ENCODE peak calls at places on chromosome 10, in six cellular contexts. P is IMR-90, O is mesendoderm, H is H9, A is H1, B is mesenchymal stem cell. T is an unnamed sample.

GRCh38 chr10:132659206-132660091 is 121.9 kb downstream of the INPP5A start:
- DNase-seq in P (no peak), O (no peak), H (no peak), A (no peak), B (no peak), T (no peak)

GRCh38 chr10:35203744-35204143 is 77.1 kb downstream of the CREM start:
- DNase-seq in P (no peak), O (no peak), H (no peak), A (no peak), B (no peak), T (no peak)

GRCh38 chr10:103545771-103546281 is 52.3 kb downstream of the NEURL1 start:
- DNase-seq in P (no peak), O (no peak), H (peak; percentile 14), A (no peak), B (no peak), T (no peak)

GRCh38 chr10:4767033-4767814 is 58.8 kb upstream of the AKR1E2 start:
- DNase-seq in P (peak; percentile 66), O (peak; percentile 35), H (no peak), A (no peak), B (peak; percentile 73), T (peak; percentile 11)

GRCh38 chr10:94293344-94293743 is 69.4 kb downstream of the NOC3L start:
- DNase-seq in P (no peak), O (no peak), H (no peak), A (no peak), B (no peak), T (no peak)

GRCh38 chr10:89632824-89633223 is 12.2 kb downstream of the PANK1 start:
- DNase-seq in P (no peak), O (no peak), H (no peak), A (no peak), B (no peak), T (no peak)

GRCh38 chr10:113317476-113317875 is 235.4 kb upstream of the HABP2 start:
- DNase-seq in P (no peak), O (no peak), H (no peak), A (no peak), B (no peak), T (no peak)

GRCh38 chr10:12484945-12485805 is 135.8 kb downstream of the CAMK1D start:
- DNase-seq in P (no peak), O (peak; percentile 66), H (peak; percentile 67), A (peak; percentile 9), B (no peak), T (no peak)

GRCh38 chr10:45461034-45461433 is 87.0 kb downstream of the ALOX5 start:
- DNase-seq in P (peak; percentile 15), O (no peak), H (no peak), A (no peak), B (no peak), T (no peak)

GRCh38 chr10:21849624-21850023 is 153.9 kb downstream of the DNAJC1 start:
- DNase-seq in P (no peak), O (no peak), H (no peak), A (no peak), B (no peak), T (no peak)

GRCh38 chr10:52682766-52683165 is 89.8 kb downstream of the MBL2 start:
- DNase-seq in P (no peak), O (no peak), H (no peak), A (no peak), B (no peak), T (no peak)

GRCh38 chr10:62268399-62269076 is at the start of gene RTKN2:
- DNase-seq in P (peak; percentile 76), O (peak; percentile 99), H (peak; percentile 99), A (peak; percentile 97), B (peak; percentile 88), T (peak; percentile 96)

GRCh38 chr10:102542800-102543418 is 39.1 kb downstream of the SUFU start:
- DNase-seq in P (peak; percentile 89), O (no peak), H (no peak), A (no peak), B (peak; percentile 72), T (no peak)

GRCh38 chr10:115879372-115879771 is 393.6 kb downstream of the GFRA1 start:
- DNase-seq in P (no peak), O (no peak), H (no peak), A (no peak), B (no peak), T (no peak)

GRCh38 chr10:60134548-60134947 is 228.2 kb upstream of the CCDC6 start:
- DNase-seq in P (no peak), O (no peak), H (no peak), A (no peak), B (peak; percentile 80), T (no peak)

GRCh38 chr10:4622374-4622773 is 203.6 kb upstream of the AKR1E2 start:
- DNase-seq in P (peak; percentile 4), O (no peak), H (no peak), A (no peak), B (no peak), T (no peak)

GRCh38 chr10:129074939-129075338 is 392.1 kb upstream of the MGMT start:
- DNase-seq in P (no peak), O (no peak), H (no peak), A (no peak), B (no peak), T (no peak)

GRCh38 chr10:38038107-38038931 is 27.8 kb downstream of the ZNF33A start:
- DNase-seq in P (peak; percentile 8), O (no peak), H (no peak), A (no peak), B (peak; percentile 41), T (no peak)

GRCh38 chr10:21318768-21319167 is 206.7 kb downstream of the SKIDA1 start:
- DNase-seq in P (peak; percentile 42), O (no peak), H (no peak), A (no peak), B (peak; percentile 43), T (no peak)

GRCh38 chr10:98074315-98074911 is 44.0 kb upstream of the CRTAC1 start:
- DNase-seq in P (peak; percentile 21), O (peak; percentile 13), H (no peak), A (no peak), B (peak; percentile 19), T (peak; percentile 26)

GRCh38 chr10:114754445-114755320 is 66.9 kb upstream of the FHIP2A start:
- DNase-seq in P (peak; percentile 68), O (peak; percentile 74), H (no peak), A (no peak), B (peak; percentile 18), T (no peak)

GRCh38 chr10:4280481-4281206 is 495.6 kb upstream of the KLF6 start:
- DNase-seq in P (peak; percentile 63), O (no peak), H (no peak), A (no peak), B (peak; percentile 52), T (no peak)

GRCh38 chr10:119541459-119542356 is 811 bp downstream of the RGS10 start:
- DNase-seq in P (no peak), O (no peak), H (no peak), A (no peak), B (peak; percentile 42), T (no peak)

GRCh38 chr10:126235091-126235978 is 152.9 kb downstream of the ADAM12 start:
- DNase-seq in P (no peak), O (no peak), H (no peak), A (no peak), B (no peak), T (no peak)

GRCh38 chr10:13707156-13707881 is 120.6 kb downstream of the PRPF18 start:
- DNase-seq in P (peak; percentile 95), O (peak; percentile 95), H (peak; percentile 86), A (peak; percentile 62), B (peak; percentile 90), T (peak; percentile 72)

GRCh38 chr10:113474756-113475155 is 78.1 kb upstream of the HABP2 start:
- DNase-seq in P (no peak), O (peak; percentile 75), H (no peak), A (no peak), B (no peak), T (no peak)

GRCh38 chr10:4310153-4310552 is 515.9 kb upstream of the AKR1E2 start:
- DNase-seq in P (no peak), O (no peak), H (no peak), A (no peak), B (no peak), T (no peak)

GRCh38 chr10:43689955-43690771 is 41.5 kb upstream of the ZNF32 start:
- DNase-seq in P (peak; percentile 72), O (peak; percentile 80), H (peak; percentile 84), A (no peak), B (peak; percentile 71), T (peak; percentile 80)
- H3K4ac ChIP-seq in P (peak overlapping the region; percentile 86), O (no peak overlapping the region), H (no peak overlapping the region), A (no peak overlapping the region), B (peak overlapping the region; percentile 49), T (no peak overlapping the region)

DNA sequence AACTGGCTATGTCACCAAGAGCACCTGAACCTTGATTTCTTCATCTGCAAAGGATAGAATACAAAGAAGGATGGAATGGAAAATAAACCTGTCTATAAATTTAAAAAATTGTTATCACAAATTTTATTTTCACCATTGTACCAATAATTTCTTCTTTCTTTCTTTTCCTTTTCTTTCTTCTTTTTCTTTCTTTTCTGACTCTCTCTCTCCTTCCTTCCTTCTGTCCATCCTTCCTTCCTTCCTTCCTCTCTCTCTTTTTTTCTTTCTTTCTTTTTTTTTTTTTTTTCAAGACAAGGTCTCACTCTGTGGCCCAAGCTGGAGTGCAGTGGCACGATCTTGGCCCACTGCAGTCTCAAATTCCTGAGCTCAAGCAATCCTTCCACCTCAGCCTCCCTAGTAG is 36.6 kb upstream of the SORBS1 start:
- DNase-seq in P (no peak), O (no peak), H (no peak), A (no peak), B (no peak), T (no peak)
- H2BK15ac ChIP-seq in P (no peak overlapping the region), O (no peak overlapping the region), H (no peak overlapping the region), A (no peak overlapping the region), B (no peak overlapping the region), T (no peak overlapping the region)

DNA sequence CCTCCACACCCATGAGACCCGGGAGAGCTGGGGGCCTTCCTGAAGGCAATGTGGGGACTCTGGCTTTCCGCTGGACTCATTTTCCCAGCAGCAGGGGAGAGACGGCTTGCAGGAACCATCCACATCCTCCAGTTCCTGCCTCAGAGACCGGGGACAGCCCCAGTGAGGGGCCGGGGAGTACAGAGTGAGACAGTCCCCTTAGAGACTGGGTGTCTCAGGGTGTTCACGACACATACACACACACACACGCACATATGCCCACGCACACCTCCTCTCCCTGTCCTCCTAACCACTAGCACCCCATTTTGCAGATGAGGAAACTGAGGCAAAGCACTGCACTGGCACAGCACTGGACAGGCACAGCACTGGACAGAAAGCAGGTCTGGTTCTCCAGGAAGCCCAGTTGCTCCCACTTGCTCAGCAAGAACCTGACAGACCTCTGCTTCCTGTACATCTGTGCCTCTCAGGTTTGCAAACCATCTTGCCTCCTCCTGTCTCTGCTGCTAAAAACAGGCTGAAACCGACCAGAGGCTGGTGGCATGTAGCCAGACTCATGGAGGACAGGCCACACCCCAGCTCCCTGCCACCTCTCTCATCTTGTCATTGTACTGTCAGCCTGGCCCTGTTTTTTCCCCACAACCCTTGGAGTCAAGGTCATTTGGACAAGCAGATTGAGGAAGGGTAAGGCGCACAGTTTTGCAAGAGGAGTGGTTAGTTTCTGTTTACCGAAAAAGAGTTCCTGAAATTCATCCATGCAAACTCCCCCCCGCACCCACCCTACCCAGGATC is 8.0 kb upstream of the C10orf105 start:
- DNase-seq in P (no peak), O (no peak), H (no peak), A (no peak), B (no peak), T (no peak)
- H3K27ac ChIP-seq in P (peak overlapping the region; percentile 54), O (no peak overlapping the region), H (no peak overlapping the region), A (no peak overlapping the region), B (no peak overlapping the region), T (no peak overlapping the region)

DNA sequence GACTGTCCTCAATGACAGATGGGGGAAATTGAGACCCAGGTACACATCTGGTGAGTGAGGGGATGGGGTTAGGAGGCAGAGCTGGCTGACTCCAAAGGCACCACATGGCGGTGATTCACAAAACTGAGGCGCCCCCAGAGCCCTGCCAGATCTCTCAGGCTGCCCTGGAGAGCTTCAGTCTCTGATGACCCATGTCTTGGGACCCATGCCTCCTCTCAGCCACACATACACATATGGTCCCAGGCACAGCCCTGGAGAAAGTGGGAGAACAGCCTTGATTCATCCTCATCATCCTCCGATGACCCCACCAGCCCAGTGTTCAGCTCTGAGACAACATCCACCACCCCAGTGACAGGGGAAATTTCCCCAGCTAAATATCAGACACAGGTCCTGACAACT is 426.0 kb downstream of the RPS24 start:
- DNase-seq in P (no peak), O (no peak), H (no peak), A (no peak), B (no peak), T (no peak)
- H3K4ac ChIP-seq in P (peak overlapping the region; percentile 82), O (no peak overlapping the region), H (no peak overlapping the region), A (no peak overlapping the region), B (no peak overlapping the region), T (no peak overlapping the region)